ENCODE peak calls at places on chromosome 16, in seven cellular contexts. One of them, this sample, is unnamed.

GRCh38 chr16:68719993-68720489 is 17.1 kb upstream of the CDH1 start:
- DNase-seq in glutamatergic neuron: no peak
- DNase-seq in sigmoid colon: no peak
- DNase-seq in IMR-90: no peak
- DNase-seq in BJ: no peak
- DNase-seq in lower leg skin: no peak
- DNase-seq in HFF-Myc: no peak
- DNase-seq in this sample: no peak

GRCh38 chr16:35602116-35602515 is 2142.7 kb downstream of the TP53TG3F start:
- DNase-seq in glutamatergic neuron: no peak
- DNase-seq in HFF-Myc: no peak
- DNase-seq in sigmoid colon: no peak
- DNase-seq in BJ: no peak
- DNase-seq in lower leg skin: no peak
- DNase-seq in IMR-90: no peak
- DNase-seq in this sample: no peak

GRCh38 chr16:87582221-87582965 is 19.9 kb upstream of the JPH3 start:
- DNase-seq in glutamatergic neuron: peak
- DNase-seq in sigmoid colon: peak
- DNase-seq in IMR-90: peak
- DNase-seq in BJ: peak
- DNase-seq in lower leg skin: peak
- DNase-seq in HFF-Myc: no peak
- DNase-seq in this sample: peak

GRCh38 chr16:81511371-81511770 is 66.8 kb downstream of the CMIP start:
- DNase-seq in sigmoid colon: no peak
- DNase-seq in BJ: peak
- DNase-seq in glutamatergic neuron: no peak
- DNase-seq in HFF-Myc: peak
- DNase-seq in lower leg skin: no peak
- DNase-seq in IMR-90: peak
- DNase-seq in this sample: peak

GRCh38 chr16:83356266-83356665 is 451.5 kb upstream of the HSBP1 start:
- DNase-seq in IMR-90: peak
- DNase-seq in BJ: no peak
- DNase-seq in HFF-Myc: peak
- DNase-seq in lower leg skin: no peak
- DNase-seq in glutamatergic neuron: no peak
- DNase-seq in sigmoid colon: no peak
- DNase-seq in this sample: peak

GRCh38 chr16:2769675-2770056 is 7.4 kb downstream of the ELOB start:
- DNase-seq in glutamatergic neuron: no peak
- DNase-seq in sigmoid colon: no peak
- DNase-seq in HFF-Myc: no peak
- DNase-seq in BJ: no peak
- DNase-seq in IMR-90: no peak
- DNase-seq in lower leg skin: no peak
- DNase-seq in this sample: peak

GRCh38 chr16:10245002-10245401 is 62.8 kb upstream of the GRIN2A start:
- DNase-seq in BJ: no peak
- DNase-seq in glutamatergic neuron: no peak
- DNase-seq in sigmoid colon: no peak
- DNase-seq in lower leg skin: no peak
- DNase-seq in HFF-Myc: no peak
- DNase-seq in IMR-90: no peak
- DNase-seq in this sample: no peak

GRCh38 chr16:51431517-51432241 is 280.6 kb upstream of the SALL1 start:
- DNase-seq in IMR-90: peak
- DNase-seq in BJ: peak
- DNase-seq in lower leg skin: no peak
- DNase-seq in HFF-Myc: peak
- DNase-seq in sigmoid colon: no peak
- DNase-seq in glutamatergic neuron: no peak
- DNase-seq in this sample: peak

GRCh38 chr16:23365602-23366240 is 63.6 kb downstream of the SCNN1B start:
- DNase-seq in sigmoid colon: no peak
- DNase-seq in lower leg skin: no peak
- DNase-seq in BJ: no peak
- DNase-seq in IMR-90: no peak
- DNase-seq in HFF-Myc: no peak
- DNase-seq in glutamatergic neuron: no peak
- DNase-seq in this sample: no peak

GRCh38 chr16:71383054-71383773 is 24.7 kb downstream of the CALB2 start:
- DNase-seq in HFF-Myc: no peak
- DNase-seq in IMR-90: peak
- DNase-seq in sigmoid colon: no peak
- DNase-seq in BJ: no peak
- DNase-seq in lower leg skin: no peak
- DNase-seq in glutamatergic neuron: peak
- DNase-seq in this sample: no peak

GRCh38 chr16:9099131-9099625 is 7.7 kb downstream of the HAPSTR1 start:
- DNase-seq in lower leg skin: no peak
- DNase-seq in sigmoid colon: no peak
- DNase-seq in HFF-Myc: no peak
- DNase-seq in IMR-90: peak
- DNase-seq in glutamatergic neuron: no peak
- DNase-seq in BJ: no peak
- DNase-seq in this sample: peak

GRCh38 chr16:84356591-84357116 is 11.7 kb upstream of the ATP2C2 start:
- DNase-seq in HFF-Myc: no peak
- DNase-seq in glutamatergic neuron: no peak
- DNase-seq in lower leg skin: no peak
- DNase-seq in IMR-90: no peak
- DNase-seq in sigmoid colon: no peak
- DNase-seq in BJ: no peak
- DNase-seq in this sample: no peak

GRCh38 chr16:29011112-29011511 is 26.3 kb downstream of the LAT start:
- DNase-seq in glutamatergic neuron: no peak
- DNase-seq in IMR-90: no peak
- DNase-seq in lower leg skin: no peak
- DNase-seq in sigmoid colon: no peak
- DNase-seq in BJ: no peak
- DNase-seq in HFF-Myc: no peak
- DNase-seq in this sample: no peak
- TF ChIP-seq CTCF in glutamatergic neuron: no peak
- TF ChIP-seq CTCF in IMR-90: no peak
- TF ChIP-seq CTCF in lower leg skin: no peak
- TF ChIP-seq CTCF in sigmoid colon: no peak
- TF ChIP-seq CTCF in BJ: no peak
- TF ChIP-seq CTCF in HFF-Myc: no peak
- TF ChIP-seq CTCF in this sample: no peak

GRCh38 chr16:70289229-70290098 is at the start of gene AARS1:
- DNase-seq in IMR-90: peak
- DNase-seq in lower leg skin: peak
- DNase-seq in glutamatergic neuron: peak
- DNase-seq in HFF-Myc: peak
- DNase-seq in sigmoid colon: peak
- DNase-seq in BJ: peak
- DNase-seq in this sample: peak
- TF ChIP-seq CTCF in IMR-90: no peak
- TF ChIP-seq CTCF in lower leg skin: no peak
- TF ChIP-seq CTCF in glutamatergic neuron: no peak
- TF ChIP-seq CTCF in HFF-Myc: no peak
- TF ChIP-seq CTCF in sigmoid colon: no peak
- TF ChIP-seq CTCF in BJ: no peak
- TF ChIP-seq CTCF in this sample: no peak

GRCh38 chr16:70250748-70251650 is 741 bp downstream of the EXOSC6 start:
- DNase-seq in lower leg skin: peak
- DNase-seq in HFF-Myc: no peak
- DNase-seq in BJ: no peak
- DNase-seq in IMR-90: peak
- DNase-seq in glutamatergic neuron: peak
- DNase-seq in sigmoid colon: no peak
- DNase-seq in this sample: peak
- TF ChIP-seq CTCF in lower leg skin: no peak
- TF ChIP-seq CTCF in HFF-Myc: no peak
- TF ChIP-seq CTCF in BJ: no peak
- TF ChIP-seq CTCF in IMR-90: no peak
- TF ChIP-seq CTCF in glutamatergic neuron: no peak
- TF ChIP-seq CTCF in sigmoid colon: no peak
- TF ChIP-seq CTCF in this sample: no peak

GRCh38 chr16:66549284-66550131 is at the start of gene TK2:
- DNase-seq in HFF-Myc: peak
- DNase-seq in lower leg skin: peak
- DNase-seq in IMR-90: peak
- DNase-seq in sigmoid colon: peak
- DNase-seq in BJ: no peak
- DNase-seq in glutamatergic neuron: peak
- DNase-seq in this sample: no peak
- TF ChIP-seq CTCF in HFF-Myc: no peak
- TF ChIP-seq CTCF in lower leg skin: no peak
- TF ChIP-seq CTCF in IMR-90: peak
- TF ChIP-seq CTCF in sigmoid colon: no peak
- TF ChIP-seq CTCF in BJ: peak
- TF ChIP-seq CTCF in glutamatergic neuron: no peak
- TF ChIP-seq CTCF in this sample: peak

DNA sequence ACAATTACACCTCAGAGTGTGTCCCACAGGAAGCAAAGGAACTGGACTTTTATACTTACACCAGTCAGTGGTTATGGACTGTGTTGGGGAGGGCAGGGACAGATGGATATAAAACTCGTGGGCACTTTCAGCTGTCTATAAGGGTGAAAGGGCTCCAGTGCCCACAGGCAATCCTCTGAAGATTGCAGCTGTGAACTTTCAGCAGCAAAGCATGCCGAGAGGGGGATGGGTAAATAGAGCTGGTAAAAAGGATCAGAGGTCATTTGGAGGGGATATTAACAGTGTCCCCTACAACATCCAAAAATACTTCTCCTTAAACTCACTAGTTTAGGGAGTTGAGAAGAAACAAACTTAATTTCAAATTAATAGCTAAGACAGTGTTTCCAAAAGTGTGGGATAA is 13.3 kb upstream of the RFWD3 start:
- DNase-seq in HFF-Myc: no peak
- DNase-seq in sigmoid colon: no peak
- DNase-seq in lower leg skin: no peak
- DNase-seq in BJ: no peak
- DNase-seq in IMR-90: no peak
- DNase-seq in glutamatergic neuron: no peak
- DNase-seq in this sample: no peak
- TF ChIP-seq CTCF in HFF-Myc: no peak
- TF ChIP-seq CTCF in sigmoid colon: no peak
- TF ChIP-seq CTCF in lower leg skin: no peak
- TF ChIP-seq CTCF in BJ: no peak
- TF ChIP-seq CTCF in IMR-90: no peak
- TF ChIP-seq CTCF in glutamatergic neuron: no peak
- TF ChIP-seq CTCF in this sample: no peak

DNA sequence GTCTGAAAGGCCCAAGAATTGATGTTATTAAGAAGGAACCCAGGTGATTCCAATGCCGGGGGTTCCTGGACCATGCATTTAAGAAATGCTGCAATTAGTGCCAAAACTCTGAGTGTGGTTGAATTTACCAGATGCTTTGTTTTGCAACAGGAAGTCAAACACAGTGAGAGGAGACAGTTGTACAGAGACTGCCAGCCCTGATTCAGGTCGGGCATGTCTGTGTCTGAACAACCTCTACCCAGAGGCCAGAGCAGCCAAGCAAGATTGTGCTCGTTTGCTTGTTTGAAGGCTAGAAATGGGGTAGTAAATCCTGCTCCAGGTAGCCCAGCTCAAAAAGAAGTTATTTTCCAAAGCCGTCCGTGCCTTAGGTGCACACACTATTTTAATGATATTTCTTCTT is 412.4 kb upstream of the ERCC4 start:
- DNase-seq in BJ: no peak
- DNase-seq in HFF-Myc: no peak
- DNase-seq in glutamatergic neuron: no peak
- DNase-seq in IMR-90: no peak
- DNase-seq in lower leg skin: no peak
- DNase-seq in sigmoid colon: no peak
- DNase-seq in this sample: no peak
- TF ChIP-seq CTCF in BJ: no peak
- TF ChIP-seq CTCF in HFF-Myc: no peak
- TF ChIP-seq CTCF in glutamatergic neuron: no peak
- TF ChIP-seq CTCF in IMR-90: no peak
- TF ChIP-seq CTCF in lower leg skin: no peak
- TF ChIP-seq CTCF in sigmoid colon: no peak
- TF ChIP-seq CTCF in this sample: no peak

DNA sequence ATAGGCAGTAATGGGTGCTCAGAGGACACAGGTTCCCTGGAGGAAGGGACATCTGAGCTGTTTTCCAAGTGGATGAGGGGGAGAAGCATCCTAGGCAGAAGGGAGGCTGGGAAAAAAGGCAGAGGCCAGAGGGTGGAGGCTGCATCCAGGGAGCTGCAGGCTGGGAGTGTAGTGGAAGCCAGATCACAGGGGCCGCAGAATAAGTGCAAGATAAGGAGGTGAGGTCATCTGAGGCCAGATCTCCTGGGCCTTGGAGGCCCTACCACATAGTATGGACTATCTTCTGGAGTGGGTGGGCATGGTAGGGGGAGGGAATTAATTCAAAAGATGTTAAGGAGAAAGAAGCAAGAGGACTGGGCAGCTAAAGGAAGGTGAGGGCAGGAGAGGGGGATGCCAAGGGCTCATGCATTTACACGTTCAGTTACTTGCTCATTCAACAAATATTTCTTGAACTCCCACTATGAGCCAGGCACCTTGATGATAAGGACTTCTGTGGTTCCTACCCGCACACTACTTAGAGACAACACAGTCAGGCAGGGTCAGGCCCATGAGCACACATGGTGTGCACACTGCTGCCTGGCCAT is 2.4 kb upstream of the RIPOR1 start:
- DNase-seq in sigmoid colon: no peak
- DNase-seq in HFF-Myc: no peak
- DNase-seq in glutamatergic neuron: no peak
- DNase-seq in lower leg skin: no peak
- DNase-seq in BJ: no peak
- DNase-seq in IMR-90: peak
- DNase-seq in this sample: peak
- TF ChIP-seq CTCF in sigmoid colon: no peak
- TF ChIP-seq CTCF in HFF-Myc: no peak
- TF ChIP-seq CTCF in glutamatergic neuron: no peak
- TF ChIP-seq CTCF in lower leg skin: no peak
- TF ChIP-seq CTCF in BJ: no peak
- TF ChIP-seq CTCF in IMR-90: no peak
- TF ChIP-seq CTCF in this sample: no peak

DNA sequence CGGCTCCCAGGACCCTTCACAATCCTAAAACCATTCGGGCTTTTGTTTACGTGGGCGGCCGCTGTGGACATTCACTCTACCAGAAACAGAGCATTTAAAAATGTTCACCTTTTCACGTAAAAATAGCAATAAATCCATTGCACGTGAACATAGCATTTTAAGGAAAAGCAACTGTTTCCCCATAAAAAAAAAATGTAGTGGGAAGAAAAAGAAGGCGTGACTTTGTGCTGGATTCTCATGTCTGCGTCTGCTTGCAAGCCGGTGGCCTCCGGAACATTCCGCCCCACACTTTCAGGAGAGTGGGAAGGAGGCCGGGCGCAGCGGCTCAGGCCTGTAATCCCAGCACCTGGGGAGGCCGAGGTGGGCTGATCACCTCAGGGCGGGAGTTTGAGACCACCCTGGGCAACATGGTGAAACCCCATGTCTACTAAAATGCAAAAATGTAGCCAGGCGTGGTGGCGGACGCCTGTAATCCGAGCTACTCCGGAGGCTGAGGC is 13.4 kb upstream of the GNG13 start:
- DNase-seq in IMR-90: no peak
- DNase-seq in glutamatergic neuron: no peak
- DNase-seq in sigmoid colon: no peak
- DNase-seq in BJ: no peak
- DNase-seq in lower leg skin: no peak
- DNase-seq in HFF-Myc: no peak
- DNase-seq in this sample: no peak
- TF ChIP-seq CTCF in IMR-90: no peak
- TF ChIP-seq CTCF in glutamatergic neuron: no peak
- TF ChIP-seq CTCF in sigmoid colon: no peak
- TF ChIP-seq CTCF in BJ: no peak
- TF ChIP-seq CTCF in lower leg skin: no peak
- TF ChIP-seq CTCF in HFF-Myc: no peak
- TF ChIP-seq CTCF in this sample: no peak

GRCh38 chr16:77437859-77438258 is 3.0 kb upstream of the ADAMTS18 start:
- DNase-seq in BJ: no peak
- DNase-seq in lower leg skin: no peak
- DNase-seq in glutamatergic neuron: no peak
- DNase-seq in sigmoid colon: no peak
- DNase-seq in IMR-90: no peak
- DNase-seq in HFF-Myc: no peak
- DNase-seq in this sample: peak
- TF ChIP-seq CTCF in BJ: no peak
- TF ChIP-seq CTCF in lower leg skin: no peak
- TF ChIP-seq CTCF in glutamatergic neuron: no peak
- TF ChIP-seq CTCF in sigmoid colon: no peak
- TF ChIP-seq CTCF in IMR-90: no peak
- TF ChIP-seq CTCF in HFF-Myc: no peak
- TF ChIP-seq CTCF in this sample: peak

This sample was measured in fibroblast of the aortic adventitia.